ENCODE peak calls at places on chromosomes 6 and 20, in six cellular contexts. F is stimulated activated CD4-positive, alpha-beta T cell treated with anti-CD3 and anti-CD28 coated beads, TNF-alpha, amount 100 ng/mL, for 24 hours; Y is GM13976; I is cardiac fibroblast; S is retinal pigment epithelial cell; H is activated gamma-delta T cell treated with Interleukin-2 at 50 U/mL for 16 hours. X is an unnamed sample.
A peak's percentile ranks its signal among the peaks of the same experiment; 100 is the strongest.

GRCh38 chr6:11833626-11834592 is 55.3 kb upstream of the ADTRP start:
- DNase-seq in S (no peak), F (no peak), I (no peak), H (no peak), Y (peak; percentile 61), X (no peak)

GRCh38 chr6:26550250-26550993 is 12.3 kb downstream of the HMGN4 start:
- DNase-seq in Y (peak; percentile 68), H (peak; percentile 42), F (no peak), I (peak; percentile 63), S (no peak), X (peak; percentile 29)

GRCh38 chr6:80154160-80154559 is 47.7 kb downstream of the BCKDHB start:
- DNase-seq in S (no peak), H (no peak), F (no peak), Y (no peak), I (no peak), X (no peak)

GRCh38 chr6:43916091-43916923 is 146.3 kb downstream of the VEGFA start:
- DNase-seq in I (peak; percentile 79), S (peak; percentile 59), F (no peak), H (no peak), Y (no peak), X (no peak)

GRCh38 chr6:169841251-169841650 is 89.8 kb downstream of the ERMARD start:
- DNase-seq in Y (no peak), F (no peak), I (no peak), S (no peak), H (no peak), X (no peak)

GRCh38 chr20:49775229-49775693 is 37.4 kb upstream of the SLC9A8 start:
- DNase-seq in Y (no peak), F (no peak), I (peak; percentile 96), S (peak; percentile 80), H (no peak), X (no peak)

GRCh38 chr6:163319609-163320366 is 94.7 kb upstream of the QKI start:
- DNase-seq in S (no peak), Y (no peak), F (no peak), H (no peak), I (no peak), X (no peak)

GRCh38 chr6:146876271-146877151 is 277.7 kb downstream of the ADGB start:
- DNase-seq in S (no peak), H (no peak), Y (no peak), I (peak; percentile 49), F (no peak), X (no peak)

GRCh38 chr20:41121399-41121798 is 15.9 kb upstream of the PLCG1 start:
- DNase-seq in H (no peak), F (no peak), I (no peak), Y (no peak), S (no peak), X (no peak)

GRCh38 chr6:113416166-113416565 is 441.0 kb upstream of the MARCKS start:
- DNase-seq in H (no peak), I (peak; percentile 37), Y (no peak), S (no peak), F (no peak), X (no peak)

GRCh38 chr6:168559574-168560098 is 118.7 kb downstream of the SMOC2 start:
- DNase-seq in H (no peak), F (no peak), S (no peak), I (peak; percentile 68), Y (no peak), X (no peak)

GRCh38 chr6:155412335-155412734 is 43.3 kb downstream of the NOX3 start:
- DNase-seq in S (peak; percentile 9), Y (no peak), F (no peak), I (peak; percentile 23), H (no peak), X (no peak)

GRCh38 chr20:5931411-5931810 is 18.9 kb downstream of the TRMT6 start:
- DNase-seq in F (no peak), S (no peak), H (no peak), Y (no peak), I (no peak), X (no peak)

GRCh38 chr20:57772349-57772964 is 62.6 kb upstream of the PMEPA1 start:
- DNase-seq in S (peak; percentile 14), H (no peak), I (peak; percentile 41), Y (no peak), F (no peak), X (peak; percentile 11)

GRCh38 chr20:2822073-2822472 is 5.9 kb downstream of the TMEM239 start:
- DNase-seq in I (no peak), F (no peak), H (peak; percentile 54), Y (peak; percentile 45), S (no peak), X (no peak)

GRCh38 chr6:144151010-144151727 is 852 bp downstream of the STX11 start:
- DNase-seq in S (no peak), F (peak; percentile 60), Y (peak; percentile 55), I (no peak), H (peak; percentile 58), X (peak; percentile 48)

GRCh38 chr6:90109141-90109540 is 187.5 kb downstream of the BACH2 start:
- DNase-seq in I (no peak), H (no peak), Y (no peak), S (no peak), F (no peak), X (no peak)

GRCh38 chr6:30352550-30352949 is 7.6 kb downstream of the RPP21 start:
- DNase-seq in F (no peak), S (no peak), Y (no peak), H (no peak), I (no peak), X (no peak)

GRCh38 chr20:25081065-25081729 is 744 bp downstream of the VSX1 start:
- DNase-seq in I (no peak), F (no peak), H (peak; percentile 41), Y (peak; percentile 56), S (no peak), X (peak; percentile 18)

GRCh38 chr6:134553941-134554340 is 236.0 kb upstream of the SGK1 start:
- DNase-seq in H (no peak), Y (no peak), F (no peak), I (peak; percentile 47), S (no peak), X (no peak)

X was measured in effector CD4-positive, alpha-beta T cell.